ENCODE peak calls at places on chromosomes 1 and 21, in five cellular contexts. One of them, this sample, is unnamed.

GRCh38 chr1:29519733-29520132 is 283.4 kb downstream of the PTPRU start:
- DNase-seq in tibial artery: no peak
- DNase-seq in tibial nerve: no peak
- DNase-seq in RWPE2: peak; percentile 14
- DNase-seq in WERI-Rb-1: peak; percentile 63
- DNase-seq in this sample: no peak

GRCh38 chr1:228900099-228900965 is 165.1 kb downstream of the RHOU start:
- DNase-seq in tibial artery: peak; percentile 73
- DNase-seq in tibial nerve: peak; percentile 61
- DNase-seq in RWPE2: no peak
- DNase-seq in WERI-Rb-1: no peak
- DNase-seq in this sample: no peak

GRCh38 chr1:31811605-31812004 is 4.2 kb downstream of the SPOCD1 start:
- DNase-seq in tibial artery: peak; percentile 11
- DNase-seq in tibial nerve: no peak
- DNase-seq in RWPE2: no peak
- DNase-seq in WERI-Rb-1: no peak
- DNase-seq in this sample: no peak

GRCh38 chr1:180247061-180247460 is 17.0 kb downstream of the LHX4 start:
- DNase-seq in tibial artery: no peak
- DNase-seq in tibial nerve: no peak
- DNase-seq in RWPE2: no peak
- DNase-seq in WERI-Rb-1: no peak
- DNase-seq in this sample: no peak

GRCh38 chr1:169457443-169457842 is 28.3 kb downstream of the SLC19A2 start:
- DNase-seq in tibial artery: no peak
- DNase-seq in tibial nerve: no peak
- DNase-seq in RWPE2: no peak
- DNase-seq in WERI-Rb-1: no peak
- DNase-seq in this sample: no peak

GRCh38 chr1:109821221-109821669 is 57.5 kb upstream of the EPS8L3 start:
- DNase-seq in tibial artery: peak; percentile 94
- DNase-seq in tibial nerve: peak; percentile 63
- DNase-seq in RWPE2: peak; percentile 74
- DNase-seq in WERI-Rb-1: no peak
- DNase-seq in this sample: no peak

GRCh38 chr1:67650061-67650460 is 34.9 kb upstream of the GADD45A start:
- DNase-seq in tibial artery: no peak
- DNase-seq in tibial nerve: no peak
- DNase-seq in RWPE2: no peak
- DNase-seq in WERI-Rb-1: no peak
- DNase-seq in this sample: no peak

GRCh38 chr1:176790771-176791170 is 327.8 kb downstream of the PAPPA2 start:
- DNase-seq in tibial artery: no peak
- DNase-seq in tibial nerve: no peak
- DNase-seq in RWPE2: no peak
- DNase-seq in WERI-Rb-1: no peak
- DNase-seq in this sample: no peak

GRCh38 chr1:41353744-41354143 is 7.5 kb upstream of the FOXO6 start:
- DNase-seq in tibial artery: no peak
- DNase-seq in tibial nerve: no peak
- DNase-seq in RWPE2: peak; percentile 31
- DNase-seq in WERI-Rb-1: no peak
- DNase-seq in this sample: no peak

GRCh38 chr1:117556976-117557375 is 48.9 kb upstream of the TENT5C start:
- DNase-seq in tibial artery: no peak
- DNase-seq in tibial nerve: no peak
- DNase-seq in RWPE2: no peak
- DNase-seq in WERI-Rb-1: no peak
- DNase-seq in this sample: no peak

GRCh38 chr1:219771039-219771438 is 157.3 kb downstream of the SLC30A10 start:
- DNase-seq in tibial artery: peak; percentile 28
- DNase-seq in tibial nerve: no peak
- DNase-seq in RWPE2: peak; percentile 67
- DNase-seq in WERI-Rb-1: no peak
- DNase-seq in this sample: peak; percentile 85

GRCh38 chr1:155000475-155000724 is 2.2 kb upstream of the ZBTB7B start:
- DNase-seq in tibial artery: peak; percentile 49
- DNase-seq in tibial nerve: no peak
- DNase-seq in RWPE2: no peak
- DNase-seq in WERI-Rb-1: no peak
- DNase-seq in this sample: no peak

GRCh38 chr1:81414417-81415087 is 386.2 kb upstream of the ADGRL2 start:
- DNase-seq in tibial artery: peak; percentile 63
- DNase-seq in tibial nerve: peak; percentile 78
- DNase-seq in RWPE2: no peak
- DNase-seq in WERI-Rb-1: peak; percentile 59
- DNase-seq in this sample: no peak

GRCh38 chr21:46182548-46183336 is 1.5 kb downstream of the SPATC1L start:
- DNase-seq in tibial artery: no peak
- DNase-seq in tibial nerve: no peak
- DNase-seq in RWPE2: peak; percentile 75
- DNase-seq in WERI-Rb-1: no peak
- DNase-seq in this sample: no peak

GRCh38 chr1:56329970-56330369 is 249.4 kb downstream of the PLPP3 start:
- DNase-seq in tibial artery: no peak
- DNase-seq in tibial nerve: no peak
- DNase-seq in RWPE2: no peak
- DNase-seq in WERI-Rb-1: peak; percentile 31
- DNase-seq in this sample: no peak

GRCh38 chr1:109186704-109187071 is 27.0 kb upstream of the SARS1 start:
- DNase-seq in tibial artery: no peak
- DNase-seq in tibial nerve: no peak
- DNase-seq in RWPE2: no peak
- DNase-seq in WERI-Rb-1: no peak
- DNase-seq in this sample: no peak

GRCh38 chr1:170085089-170085488 is 10.6 kb upstream of the KIFAP3 start:
- DNase-seq in tibial artery: no peak
- DNase-seq in tibial nerve: no peak
- DNase-seq in RWPE2: no peak
- DNase-seq in WERI-Rb-1: no peak
- DNase-seq in this sample: no peak

GRCh38 chr1:221740260-221740830 is 1.5 kb downstream of the DUSP10 start:
- DNase-seq in tibial artery: no peak
- DNase-seq in tibial nerve: no peak
- DNase-seq in RWPE2: no peak
- DNase-seq in WERI-Rb-1: no peak
- DNase-seq in this sample: no peak

GRCh38 chr1:242870944-242871343 is 346.4 kb upstream of the PLD5 start:
- DNase-seq in tibial artery: no peak
- DNase-seq in tibial nerve: no peak
- DNase-seq in RWPE2: no peak
- DNase-seq in WERI-Rb-1: no peak
- DNase-seq in this sample: no peak

GRCh38 chr1:91711504-91712247 is 174.3 kb downstream of the TGFBR3 start:
- DNase-seq in tibial artery: no peak
- DNase-seq in tibial nerve: no peak
- DNase-seq in RWPE2: no peak
- DNase-seq in WERI-Rb-1: no peak
- DNase-seq in this sample: no peak

GRCh38 chr21:36004441-36004840 is 55.9 kb downstream of the SETD4 start:
- DNase-seq in tibial artery: no peak
- DNase-seq in tibial nerve: no peak
- DNase-seq in RWPE2: no peak
- DNase-seq in WERI-Rb-1: no peak
- DNase-seq in this sample: no peak

GRCh38 chr1:9601942-9602793 is 13.5 kb downstream of the TMEM201 start:
- DNase-seq in tibial artery: no peak
- DNase-seq in tibial nerve: no peak
- DNase-seq in RWPE2: no peak
- DNase-seq in WERI-Rb-1: no peak
- DNase-seq in this sample: no peak

GRCh38 chr1:156692958-156693857 is 12.2 kb downstream of the CRABP2 start:
- DNase-seq in tibial artery: no peak
- DNase-seq in tibial nerve: no peak
- DNase-seq in RWPE2: peak; percentile 82
- DNase-seq in WERI-Rb-1: peak; percentile 94
- DNase-seq in this sample: no peak

GRCh38 chr1:184291701-184292100 is 95.1 kb upstream of the C1orf21 start:
- DNase-seq in tibial artery: no peak
- DNase-seq in tibial nerve: no peak
- DNase-seq in RWPE2: no peak
- DNase-seq in WERI-Rb-1: no peak
- DNase-seq in this sample: no peak

GRCh38 chr1:53278294-53278693 is 40.0 kb upstream of the MAGOH start:
- DNase-seq in tibial artery: peak; percentile 46
- DNase-seq in tibial nerve: peak; percentile 74
- DNase-seq in RWPE2: no peak
- DNase-seq in WERI-Rb-1: peak; percentile 64
- DNase-seq in this sample: no peak

GRCh38 chr21:45591619-45592207 is 49.5 kb upstream of the SLC19A1 start:
- DNase-seq in tibial artery: no peak
- DNase-seq in tibial nerve: no peak
- DNase-seq in RWPE2: no peak
- DNase-seq in WERI-Rb-1: no peak
- DNase-seq in this sample: no peak

GRCh38 chr1:230711245-230711644 is 2.7 kb downstream of the AGT start:
- DNase-seq in tibial artery: no peak
- DNase-seq in tibial nerve: no peak
- DNase-seq in RWPE2: no peak
- DNase-seq in WERI-Rb-1: no peak
- DNase-seq in this sample: no peak

GRCh38 chr21:39564200-39564599 is 48.5 kb upstream of the B3GALT5 start:
- DNase-seq in tibial artery: no peak
- DNase-seq in tibial nerve: no peak
- DNase-seq in RWPE2: no peak
- DNase-seq in WERI-Rb-1: no peak
- DNase-seq in this sample: no peak

GRCh38 chr1:96865731-96866684 is 144.4 kb downstream of the PTBP2 start:
- DNase-seq in tibial artery: no peak
- DNase-seq in tibial nerve: peak; percentile 43
- DNase-seq in RWPE2: no peak
- DNase-seq in WERI-Rb-1: no peak
- DNase-seq in this sample: no peak

GRCh38 chr1:247107694-247108093 is 3.5 kb upstream of the ZNF669 start:
- DNase-seq in tibial artery: no peak
- DNase-seq in tibial nerve: no peak
- DNase-seq in RWPE2: no peak
- DNase-seq in WERI-Rb-1: no peak
- DNase-seq in this sample: no peak

GRCh38 chr1:84689514-84690396 is 506 bp downstream of the SSX2IP start:
- DNase-seq in tibial artery: peak; percentile 55
- DNase-seq in tibial nerve: peak; percentile 41
- DNase-seq in RWPE2: no peak
- DNase-seq in WERI-Rb-1: peak; percentile 76
- DNase-seq in this sample: no peak

GRCh38 chr1:31912087-31912780 is 25.9 kb downstream of the PTP4A2 start:
- DNase-seq in tibial artery: no peak
- DNase-seq in tibial nerve: no peak
- DNase-seq in RWPE2: no peak
- DNase-seq in WERI-Rb-1: no peak
- DNase-seq in this sample: no peak

GRCh38 chr1:216310776-216311175 is 112.5 kb downstream of the USH2A start:
- DNase-seq in tibial artery: no peak
- DNase-seq in tibial nerve: no peak
- DNase-seq in RWPE2: no peak
- DNase-seq in WERI-Rb-1: peak; percentile 86
- DNase-seq in this sample: peak; percentile 19

GRCh38 chr1:91653183-91653582 is 152.5 kb downstream of the CDC7 start:
- DNase-seq in tibial artery: no peak
- DNase-seq in tibial nerve: no peak
- DNase-seq in RWPE2: no peak
- DNase-seq in WERI-Rb-1: no peak
- DNase-seq in this sample: no peak

GRCh38 chr21:46226920-46227599 is 1.5 kb downstream of the LSS start:
- DNase-seq in tibial artery: no peak
- DNase-seq in tibial nerve: no peak
- DNase-seq in RWPE2: peak; percentile 51
- DNase-seq in WERI-Rb-1: no peak
- DNase-seq in this sample: no peak

GRCh38 chr21:42653492-42654061 is at the start of gene PDE9A:
- DNase-seq in tibial artery: no peak
- DNase-seq in tibial nerve: no peak
- DNase-seq in RWPE2: no peak
- DNase-seq in WERI-Rb-1: peak; percentile 76
- DNase-seq in this sample: no peak

GRCh38 chr1:6591222-6591621 is 11.4 kb downstream of the ZBTB48 start:
- DNase-seq in tibial artery: peak; percentile 78
- DNase-seq in tibial nerve: no peak
- DNase-seq in RWPE2: no peak
- DNase-seq in WERI-Rb-1: no peak
- DNase-seq in this sample: no peak

GRCh38 chr1:98385691-98386090 is 275.8 kb upstream of the SNX7 start:
- DNase-seq in tibial artery: no peak
- DNase-seq in tibial nerve: no peak
- DNase-seq in RWPE2: no peak
- DNase-seq in WERI-Rb-1: no peak
- DNase-seq in this sample: no peak
- H3K9me3 ChIP-seq in tibial artery: no peaks in the 10 kb centered on the region
- H3K9me3 ChIP-seq in tibial nerve: no peaks in the 10 kb centered on the region
- H3K9me3 ChIP-seq in RWPE2: no peaks in the 10 kb centered on the region
- H3K9me3 ChIP-seq in WERI-Rb-1: peaks cover 2% of the 10 kb centered on the region
- H3K9me3 ChIP-seq in this sample: no peaks in the 10 kb centered on the region

GRCh38 chr21:8990326-8991087 is 1530.9 kb upstream of the TPTE start:
- DNase-seq in tibial artery: no peak
- DNase-seq in tibial nerve: no peak
- DNase-seq in RWPE2: no peak
- DNase-seq in WERI-Rb-1: no peak
- DNase-seq in this sample: no peak
- H3K9me3 ChIP-seq in tibial artery: no peaks in the 10 kb centered on the region
- H3K9me3 ChIP-seq in tibial nerve: no peaks in the 10 kb centered on the region
- H3K9me3 ChIP-seq in RWPE2: peaks cover 30% of the 10 kb centered on the region
- H3K9me3 ChIP-seq in WERI-Rb-1: peaks cover 9% of the 10 kb centered on the region
- H3K9me3 ChIP-seq in this sample: peaks cover 49% of the 10 kb centered on the region

DNA sequence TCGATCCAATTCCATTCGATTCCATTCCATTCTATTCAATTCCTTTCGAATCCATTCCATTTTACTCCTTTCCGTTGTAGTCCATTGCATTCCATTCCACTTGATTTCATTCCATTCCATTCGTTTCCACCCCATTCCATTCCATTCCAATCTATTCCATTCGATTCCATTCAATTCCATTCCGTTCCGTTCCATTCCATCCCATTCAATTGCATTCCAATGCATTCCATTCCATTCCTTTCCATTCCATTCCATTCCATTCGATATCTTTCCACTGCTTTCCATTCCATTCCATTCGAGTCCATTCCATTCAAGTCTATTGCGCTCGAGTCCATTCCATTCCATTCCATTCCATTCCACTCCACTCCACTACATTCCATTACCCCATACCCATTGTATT is 2568.7 kb upstream of the TPTE start:
- DNase-seq in tibial artery: no peak
- DNase-seq in tibial nerve: no peak
- DNase-seq in RWPE2: no peak
- DNase-seq in WERI-Rb-1: no peak
- DNase-seq in this sample: no peak
- H3K9me3 ChIP-seq in tibial artery: peaks cover 95% of the 10 kb centered on the region
- H3K9me3 ChIP-seq in tibial nerve: peaks cover 72% of the 10 kb centered on the region
- H3K9me3 ChIP-seq in RWPE2: peaks cover 50% of the 10 kb centered on the region
- H3K9me3 ChIP-seq in WERI-Rb-1: peaks cover 81% of the 10 kb centered on the region
- H3K9me3 ChIP-seq in this sample: peaks cover 70% of the 10 kb centered on the region

GRCh38 chr1:164061528-164061927 is 497.5 kb upstream of the PBX1 start:
- DNase-seq in tibial artery: no peak
- DNase-seq in tibial nerve: no peak
- DNase-seq in RWPE2: no peak
- DNase-seq in WERI-Rb-1: no peak
- DNase-seq in this sample: no peak
- H3K9me3 ChIP-seq in tibial artery: no peaks in the 10 kb centered on the region
- H3K9me3 ChIP-seq in tibial nerve: no peaks in the 10 kb centered on the region
- H3K9me3 ChIP-seq in RWPE2: no peaks in the 10 kb centered on the region
- H3K9me3 ChIP-seq in WERI-Rb-1: peaks cover 6% of the 10 kb centered on the region
- H3K9me3 ChIP-seq in this sample: no peaks in the 10 kb centered on the region

GRCh38 chr1:227673441-227673840 is 61.7 kb downstream of the JMJD4 start:
- DNase-seq in tibial artery: no peak
- DNase-seq in tibial nerve: no peak
- DNase-seq in RWPE2: no peak
- DNase-seq in WERI-Rb-1: no peak
- DNase-seq in this sample: no peak
- H3K9me3 ChIP-seq in tibial artery: peaks cover 55% of the 10 kb centered on the region
- H3K9me3 ChIP-seq in tibial nerve: peaks cover 68% of the 10 kb centered on the region
- H3K9me3 ChIP-seq in RWPE2: no peaks in the 10 kb centered on the region
- H3K9me3 ChIP-seq in WERI-Rb-1: no peaks in the 10 kb centered on the region
- H3K9me3 ChIP-seq in this sample: no peaks in the 10 kb centered on the region